ENCODE peak calls at places on chromosome 15, in seven cellular contexts. One of them, this sample, is unnamed.

GRCh38 chr15:57069423-57069822 is 151.0 kb downstream of the TCF12 start:
- DNase-seq in activated T-helper 1 cell treated with anti-CD3 and anti-CD28 coated beads, Interleukin-2, amount 50 U/mL, for 16 hours: no peak
- DNase-seq in hepatocyte: no peak
- DNase-seq in NCI-H2029 treated with DMSO at 0.1 percent for 48 hours: no peak
- DNase-seq in heart left ventricle: no peak
- DNase-seq in stimulated activated CD4-positive, alpha-beta T cell treated with anti-CD3 and anti-CD28 coated beads, Interleukin-15, amount 100 ng/mL, for 24 hours: no peak
- DNase-seq in endothelial cell: no peak
- DNase-seq in this sample: no peak

GRCh38 chr15:95940431-95940985 is 390.0 kb upstream of the NR2F2 start:
- DNase-seq in NCI-H2029 treated with DMSO at 0.1 percent for 48 hours: no peak
- DNase-seq in endothelial cell: no peak
- DNase-seq in heart left ventricle: no peak
- DNase-seq in hepatocyte: no peak
- DNase-seq in activated T-helper 1 cell treated with anti-CD3 and anti-CD28 coated beads, Interleukin-2, amount 50 U/mL, for 16 hours: no peak
- DNase-seq in stimulated activated CD4-positive, alpha-beta T cell treated with anti-CD3 and anti-CD28 coated beads, Interleukin-15, amount 100 ng/mL, for 24 hours: no peak
- DNase-seq in this sample: no peak

GRCh38 chr15:53033709-53034108 is 243.6 kb upstream of the ONECUT1 start:
- DNase-seq in NCI-H2029 treated with DMSO at 0.1 percent for 48 hours: no peak
- DNase-seq in heart left ventricle: no peak
- DNase-seq in stimulated activated CD4-positive, alpha-beta T cell treated with anti-CD3 and anti-CD28 coated beads, Interleukin-15, amount 100 ng/mL, for 24 hours: no peak
- DNase-seq in endothelial cell: no peak
- DNase-seq in activated T-helper 1 cell treated with anti-CD3 and anti-CD28 coated beads, Interleukin-2, amount 50 U/mL, for 16 hours: no peak
- DNase-seq in hepatocyte: no peak
- DNase-seq in this sample: no peak

GRCh38 chr15:72415304-72415703 is 17.2 kb downstream of the TMEM202 start:
- DNase-seq in hepatocyte: no peak
- DNase-seq in endothelial cell: no peak
- DNase-seq in stimulated activated CD4-positive, alpha-beta T cell treated with anti-CD3 and anti-CD28 coated beads, Interleukin-15, amount 100 ng/mL, for 24 hours: no peak
- DNase-seq in NCI-H2029 treated with DMSO at 0.1 percent for 48 hours: no peak
- DNase-seq in activated T-helper 1 cell treated with anti-CD3 and anti-CD28 coated beads, Interleukin-2, amount 50 U/mL, for 16 hours: no peak
- DNase-seq in heart left ventricle: no peak
- DNase-seq in this sample: no peak

GRCh38 chr15:77529394-77530159 is 103.1 kb downstream of the LINGO1 start:
- DNase-seq in NCI-H2029 treated with DMSO at 0.1 percent for 48 hours: no peak
- DNase-seq in activated T-helper 1 cell treated with anti-CD3 and anti-CD28 coated beads, Interleukin-2, amount 50 U/mL, for 16 hours: no peak
- DNase-seq in stimulated activated CD4-positive, alpha-beta T cell treated with anti-CD3 and anti-CD28 coated beads, Interleukin-15, amount 100 ng/mL, for 24 hours: no peak
- DNase-seq in endothelial cell: no peak
- DNase-seq in hepatocyte: no peak
- DNase-seq in heart left ventricle: no peak
- DNase-seq in this sample: no peak

GRCh38 chr15:70258369-70259029 is 160.8 kb upstream of the TLE3 start:
- DNase-seq in activated T-helper 1 cell treated with anti-CD3 and anti-CD28 coated beads, Interleukin-2, amount 50 U/mL, for 16 hours: peak
- DNase-seq in NCI-H2029 treated with DMSO at 0.1 percent for 48 hours: no peak
- DNase-seq in endothelial cell: no peak
- DNase-seq in heart left ventricle: no peak
- DNase-seq in stimulated activated CD4-positive, alpha-beta T cell treated with anti-CD3 and anti-CD28 coated beads, Interleukin-15, amount 100 ng/mL, for 24 hours: peak
- DNase-seq in hepatocyte: no peak
- DNase-seq in this sample: no peak

GRCh38 chr15:62545392-62546227 is 380.5 kb upstream of the C2CD4B start:
- DNase-seq in activated T-helper 1 cell treated with anti-CD3 and anti-CD28 coated beads, Interleukin-2, amount 50 U/mL, for 16 hours: no peak
- DNase-seq in stimulated activated CD4-positive, alpha-beta T cell treated with anti-CD3 and anti-CD28 coated beads, Interleukin-15, amount 100 ng/mL, for 24 hours: no peak
- DNase-seq in NCI-H2029 treated with DMSO at 0.1 percent for 48 hours: no peak
- DNase-seq in heart left ventricle: peak
- DNase-seq in hepatocyte: no peak
- DNase-seq in endothelial cell: no peak
- DNase-seq in this sample: no peak

GRCh38 chr15:37099321-37100108 is 834 bp downstream of the MEIS2 start:
- DNase-seq in stimulated activated CD4-positive, alpha-beta T cell treated with anti-CD3 and anti-CD28 coated beads, Interleukin-15, amount 100 ng/mL, for 24 hours: no peak
- DNase-seq in activated T-helper 1 cell treated with anti-CD3 and anti-CD28 coated beads, Interleukin-2, amount 50 U/mL, for 16 hours: no peak
- DNase-seq in endothelial cell: no peak
- DNase-seq in hepatocyte: no peak
- DNase-seq in NCI-H2029 treated with DMSO at 0.1 percent for 48 hours: peak
- DNase-seq in heart left ventricle: no peak
- DNase-seq in this sample: peak

GRCh38 chr15:64452988-64453688 is 7.2 kb upstream of the ZNF609 start:
- DNase-seq in activated T-helper 1 cell treated with anti-CD3 and anti-CD28 coated beads, Interleukin-2, amount 50 U/mL, for 16 hours: no peak
- DNase-seq in stimulated activated CD4-positive, alpha-beta T cell treated with anti-CD3 and anti-CD28 coated beads, Interleukin-15, amount 100 ng/mL, for 24 hours: no peak
- DNase-seq in endothelial cell: no peak
- DNase-seq in NCI-H2029 treated with DMSO at 0.1 percent for 48 hours: peak
- DNase-seq in heart left ventricle: peak
- DNase-seq in hepatocyte: no peak
- DNase-seq in this sample: no peak

GRCh38 chr15:43241100-43241499 is 20.3 kb upstream of the EPB42 start:
- DNase-seq in heart left ventricle: peak
- DNase-seq in NCI-H2029 treated with DMSO at 0.1 percent for 48 hours: no peak
- DNase-seq in endothelial cell: no peak
- DNase-seq in activated T-helper 1 cell treated with anti-CD3 and anti-CD28 coated beads, Interleukin-2, amount 50 U/mL, for 16 hours: no peak
- DNase-seq in stimulated activated CD4-positive, alpha-beta T cell treated with anti-CD3 and anti-CD28 coated beads, Interleukin-15, amount 100 ng/mL, for 24 hours: no peak
- DNase-seq in hepatocyte: no peak
- DNase-seq in this sample: no peak